ENCODE peak calls at places on chromosomes 4 and X, in six cellular contexts. One of them, this sample, is unnamed.

GRCh38 chr4:154349829-154350228 is 141.8 kb downstream of the DCHS2 start:
- DNase-seq in ELR: peak; percentile 2
- DNase-seq in cardiac muscle cell: no peak
- DNase-seq in EL: no peak
- DNase-seq in LNCaP clone FGC: no peak
- DNase-seq in stimulated activated CD4-positive, alpha-beta T cell treated with anti-CD3 and anti-CD28 coated beads, Interleukin-2, amount 100 ng/mL, for 48 hours: no peak
- DNase-seq in this sample: no peak

GRCh38 chr4:138875886-138876608 is 139.5 kb upstream of the NOCT start:
- DNase-seq in EL: peak; percentile 92
- DNase-seq in ELR: peak; percentile 79
- DNase-seq in LNCaP clone FGC: no peak
- DNase-seq in stimulated activated CD4-positive, alpha-beta T cell treated with anti-CD3 and anti-CD28 coated beads, Interleukin-2, amount 100 ng/mL, for 48 hours: no peak
- DNase-seq in cardiac muscle cell: peak; percentile 85
- DNase-seq in this sample: no peak

GRCh38 chrX:45767021-45767491 is 566.4 kb upstream of the DIPK2B start:
- DNase-seq in ELR: peak; percentile 52
- DNase-seq in LNCaP clone FGC: no peak
- DNase-seq in EL: no peak
- DNase-seq in stimulated activated CD4-positive, alpha-beta T cell treated with anti-CD3 and anti-CD28 coated beads, Interleukin-2, amount 100 ng/mL, for 48 hours: no peak
- DNase-seq in cardiac muscle cell: peak; percentile 73
- DNase-seq in this sample: no peak

GRCh38 chr4:124631760-124632159 is 80.8 kb downstream of the ANKRD50 start:
- DNase-seq in EL: peak; percentile 97
- DNase-seq in cardiac muscle cell: peak; percentile 94
- DNase-seq in LNCaP clone FGC: no peak
- DNase-seq in ELR: peak; percentile 99
- DNase-seq in stimulated activated CD4-positive, alpha-beta T cell treated with anti-CD3 and anti-CD28 coated beads, Interleukin-2, amount 100 ng/mL, for 48 hours: no peak
- DNase-seq in this sample: no peak

GRCh38 chr4:133147922-133148689 is 988 bp upstream of the PCDH10 start:
- DNase-seq in ELR: peak; percentile 68
- DNase-seq in EL: peak; percentile 51
- DNase-seq in stimulated activated CD4-positive, alpha-beta T cell treated with anti-CD3 and anti-CD28 coated beads, Interleukin-2, amount 100 ng/mL, for 48 hours: no peak
- DNase-seq in LNCaP clone FGC: no peak
- DNase-seq in cardiac muscle cell: peak; percentile 72
- DNase-seq in this sample: no peak

GRCh38 chr4:26020896-26021295 is 106.9 kb downstream of the SMIM20 start:
- DNase-seq in EL: peak; percentile 73
- DNase-seq in ELR: peak; percentile 47
- DNase-seq in LNCaP clone FGC: no peak
- DNase-seq in stimulated activated CD4-positive, alpha-beta T cell treated with anti-CD3 and anti-CD28 coated beads, Interleukin-2, amount 100 ng/mL, for 48 hours: no peak
- DNase-seq in cardiac muscle cell: peak; percentile 43
- DNase-seq in this sample: no peak

GRCh38 chrX:34813618-34814017 is 129.0 kb upstream of the FAM47B start:
- DNase-seq in EL: peak; percentile 42
- DNase-seq in cardiac muscle cell: no peak
- DNase-seq in LNCaP clone FGC: no peak
- DNase-seq in ELR: peak; percentile 61
- DNase-seq in stimulated activated CD4-positive, alpha-beta T cell treated with anti-CD3 and anti-CD28 coated beads, Interleukin-2, amount 100 ng/mL, for 48 hours: no peak
- DNase-seq in this sample: no peak

GRCh38 chr4:70728096-70728495 is 6.3 kb downstream of the RUFY3 start:
- DNase-seq in cardiac muscle cell: no peak
- DNase-seq in ELR: no peak
- DNase-seq in LNCaP clone FGC: no peak
- DNase-seq in stimulated activated CD4-positive, alpha-beta T cell treated with anti-CD3 and anti-CD28 coated beads, Interleukin-2, amount 100 ng/mL, for 48 hours: no peak
- DNase-seq in EL: no peak
- DNase-seq in this sample: no peak

GRCh38 chr4:8860096-8860891 is 11.3 kb downstream of the HMX1 start:
- DNase-seq in ELR: no peak
- DNase-seq in cardiac muscle cell: no peak
- DNase-seq in stimulated activated CD4-positive, alpha-beta T cell treated with anti-CD3 and anti-CD28 coated beads, Interleukin-2, amount 100 ng/mL, for 48 hours: no peak
- DNase-seq in EL: no peak
- DNase-seq in LNCaP clone FGC: no peak
- DNase-seq in this sample: no peak

GRCh38 chrX:140439455-140439854 is 65.4 kb downstream of the SOX3 start:
- DNase-seq in stimulated activated CD4-positive, alpha-beta T cell treated with anti-CD3 and anti-CD28 coated beads, Interleukin-2, amount 100 ng/mL, for 48 hours: no peak
- DNase-seq in LNCaP clone FGC: no peak
- DNase-seq in cardiac muscle cell: no peak
- DNase-seq in ELR: no peak
- DNase-seq in EL: no peak
- DNase-seq in this sample: no peak

GRCh38 chr4:108033348-108033747 is 43.7 kb downstream of the HADH start:
- DNase-seq in cardiac muscle cell: no peak
- DNase-seq in EL: no peak
- DNase-seq in ELR: no peak
- DNase-seq in stimulated activated CD4-positive, alpha-beta T cell treated with anti-CD3 and anti-CD28 coated beads, Interleukin-2, amount 100 ng/mL, for 48 hours: no peak
- DNase-seq in LNCaP clone FGC: no peak
- DNase-seq in this sample: no peak

GRCh38 chr4:48575964-48576363 is 85.9 kb downstream of the ZAR1 start:
- DNase-seq in ELR: peak; percentile 63
- DNase-seq in stimulated activated CD4-positive, alpha-beta T cell treated with anti-CD3 and anti-CD28 coated beads, Interleukin-2, amount 100 ng/mL, for 48 hours: no peak
- DNase-seq in cardiac muscle cell: peak; percentile 20
- DNase-seq in LNCaP clone FGC: no peak
- DNase-seq in EL: peak; percentile 44
- DNase-seq in this sample: no peak

GRCh38 chrX:40434947-40435346 is 145.8 kb upstream of the ATP6AP2 start:
- DNase-seq in EL: peak; percentile 0
- DNase-seq in ELR: no peak
- DNase-seq in stimulated activated CD4-positive, alpha-beta T cell treated with anti-CD3 and anti-CD28 coated beads, Interleukin-2, amount 100 ng/mL, for 48 hours: no peak
- DNase-seq in cardiac muscle cell: peak; percentile 64
- DNase-seq in LNCaP clone FGC: no peak
- DNase-seq in this sample: no peak

GRCh38 chrX:104864296-104864695 is 298.3 kb downstream of the IL1RAPL2 start:
- DNase-seq in LNCaP clone FGC: no peak
- DNase-seq in stimulated activated CD4-positive, alpha-beta T cell treated with anti-CD3 and anti-CD28 coated beads, Interleukin-2, amount 100 ng/mL, for 48 hours: no peak
- DNase-seq in EL: no peak
- DNase-seq in cardiac muscle cell: no peak
- DNase-seq in ELR: no peak
- DNase-seq in this sample: no peak

GRCh38 chrX:10156199-10157031 is at the start of gene CLCN4:
- DNase-seq in ELR: no peak
- DNase-seq in LNCaP clone FGC: no peak
- DNase-seq in EL: no peak
- DNase-seq in cardiac muscle cell: peak; percentile 74
- DNase-seq in stimulated activated CD4-positive, alpha-beta T cell treated with anti-CD3 and anti-CD28 coated beads, Interleukin-2, amount 100 ng/mL, for 48 hours: no peak
- DNase-seq in this sample: peak; percentile 82

GRCh38 chr4:23268072-23268771 is 575.5 kb downstream of the GBA3 start:
- DNase-seq in ELR: no peak
- DNase-seq in stimulated activated CD4-positive, alpha-beta T cell treated with anti-CD3 and anti-CD28 coated beads, Interleukin-2, amount 100 ng/mL, for 48 hours: no peak
- DNase-seq in EL: no peak
- DNase-seq in cardiac muscle cell: no peak
- DNase-seq in LNCaP clone FGC: no peak
- DNase-seq in this sample: no peak

This sample was measured in cerebellum.